ENCODE peak calls at places on chromosomes 11 and 22, in five cellular contexts. One of them, this sample, is unnamed. For H3K4me1, the result is how much of the 10 kb centered on the place peaks cover.

GRCh38 chr11:120273432-120273831 is 33.5 kb downstream of the POU2F3 start:
- DNase-seq in stomach: no peak
- DNase-seq in ovary: no peak
- DNase-seq in A549: no peak
- DNase-seq in IMR-90: peak
- DNase-seq in this sample: no peak

GRCh38 chr22:30239421-30240405 is 6.8 kb downstream of the LIF start:
- DNase-seq in stomach: no peak
- DNase-seq in ovary: no peak
- DNase-seq in A549: no peak
- DNase-seq in IMR-90: peak
- DNase-seq in this sample: no peak

GRCh38 chr11:18492888-18493287 is 33.9 kb downstream of the TSG101 start:
- DNase-seq in stomach: no peak
- DNase-seq in ovary: no peak
- DNase-seq in A549: no peak
- DNase-seq in IMR-90: no peak
- DNase-seq in this sample: no peak

GRCh38 chr11:77039491-77040400 is 5.5 kb downstream of the B3GNT6 start:
- DNase-seq in stomach: no peak
- DNase-seq in ovary: no peak
- DNase-seq in A549: no peak
- DNase-seq in IMR-90: peak
- DNase-seq in this sample: no peak

GRCh38 chr11:112157274-112157766 is 6.6 kb downstream of the IL18 start:
- DNase-seq in stomach: no peak
- DNase-seq in ovary: no peak
- DNase-seq in A549: peak
- DNase-seq in IMR-90: peak
- DNase-seq in this sample: no peak

GRCh38 chr11:61777234-61778090 is 14.9 kb downstream of the TMEM258 start:
- DNase-seq in stomach: peak
- DNase-seq in ovary: peak
- DNase-seq in A549: no peak
- DNase-seq in IMR-90: no peak
- DNase-seq in this sample: no peak

GRCh38 chr11:48050304-48050703 is 69.9 kb downstream of the PTPRJ start:
- DNase-seq in stomach: no peak
- DNase-seq in ovary: no peak
- DNase-seq in A549: no peak
- DNase-seq in IMR-90: no peak
- DNase-seq in this sample: no peak

GRCh38 chr22:27720860-27721259 is 80.7 kb downstream of the MN1 start:
- DNase-seq in stomach: no peak
- DNase-seq in ovary: no peak
- DNase-seq in A549: no peak
- DNase-seq in IMR-90: no peak
- DNase-seq in this sample: no peak

GRCh38 chr11:64619811-64620285 is 28.8 kb downstream of the SLC22A12 start:
- DNase-seq in stomach: no peak
- DNase-seq in ovary: peak
- DNase-seq in A549: no peak
- DNase-seq in IMR-90: peak
- DNase-seq in this sample: no peak

GRCh38 chr11:46290598-46291309 is 13.3 kb downstream of the CREB3L1 start:
- DNase-seq in stomach: peak
- DNase-seq in ovary: peak
- DNase-seq in A549: no peak
- DNase-seq in IMR-90: peak
- DNase-seq in this sample: peak

GRCh38 chr22:43923191-43923590 is 414 bp upstream of the PNPLA3 start:
- DNase-seq in stomach: no peak
- DNase-seq in ovary: no peak
- DNase-seq in A549: no peak
- DNase-seq in IMR-90: no peak
- DNase-seq in this sample: no peak

GRCh38 chr11:6864436-6864835 is 1.6 kb downstream of the OR10A2 start:
- DNase-seq in stomach: no peak
- DNase-seq in ovary: no peak
- DNase-seq in A549: no peak
- DNase-seq in IMR-90: peak
- DNase-seq in this sample: no peak

GRCh38 chr11:48066881-48067800 is 86.8 kb downstream of the PTPRJ start:
- DNase-seq in stomach: no peak
- DNase-seq in ovary: no peak
- DNase-seq in A549: no peak
- DNase-seq in IMR-90: no peak
- DNase-seq in this sample: peak

GRCh38 chr22:32674925-32675825 is 126.3 kb upstream of the TIMP3 start:
- DNase-seq in stomach: no peak
- DNase-seq in ovary: no peak
- DNase-seq in A549: no peak
- DNase-seq in IMR-90: no peak
- DNase-seq in this sample: no peak

GRCh38 chr11:125401746-125402145 is 94.3 kb downstream of the FEZ1 start:
- DNase-seq in stomach: no peak
- DNase-seq in ovary: peak
- DNase-seq in A549: no peak
- DNase-seq in IMR-90: peak
- DNase-seq in this sample: no peak

GRCh38 chr22:43945632-43946390 is 9.4 kb upstream of the SAMM50 start:
- DNase-seq in stomach: peak
- DNase-seq in ovary: no peak
- DNase-seq in A549: peak
- DNase-seq in IMR-90: peak
- DNase-seq in this sample: no peak

GRCh38 chr11:125070699-125071254 is 7.7 kb downstream of the SLC37A2 start:
- DNase-seq in stomach: peak
- DNase-seq in ovary: no peak
- DNase-seq in A549: no peak
- DNase-seq in IMR-90: peak
- DNase-seq in this sample: no peak

GRCh38 chr11:14858404-14858803 is 33.6 kb downstream of the CYP2R1 start:
- DNase-seq in stomach: no peak
- DNase-seq in ovary: no peak
- DNase-seq in A549: no peak
- DNase-seq in IMR-90: no peak
- DNase-seq in this sample: no peak

GRCh38 chr11:107566569-107566968 is 1.0 kb upstream of the ALKBH8 start:
- DNase-seq in stomach: no peak
- DNase-seq in ovary: no peak
- DNase-seq in A549: no peak
- DNase-seq in IMR-90: no peak
- DNase-seq in this sample: no peak

GRCh38 chr22:38491707-38492348 is 14.3 kb downstream of the DDX17 start:
- DNase-seq in stomach: no peak
- DNase-seq in ovary: no peak
- DNase-seq in A549: no peak
- DNase-seq in IMR-90: peak
- DNase-seq in this sample: no peak
- TF ChIP-seq POLR2A in stomach: no peak
- TF ChIP-seq POLR2A in ovary: no peak
- TF ChIP-seq POLR2A in A549: no peak
- TF ChIP-seq POLR2A in IMR-90: no peak
- TF ChIP-seq POLR2A in this sample: no peak

GRCh38 chr11:13668957-13669521 is 571 bp downstream of the FAR1 start:
- DNase-seq in stomach: peak
- DNase-seq in ovary: peak
- DNase-seq in A549: peak
- DNase-seq in IMR-90: peak
- DNase-seq in this sample: peak
- H3K4me1 ChIP-seq in stomach: under half
- H3K4me1 ChIP-seq in ovary: under half
- H3K4me1 ChIP-seq in A549: under half
- H3K4me1 ChIP-seq in IMR-90: under half
- H3K4me1 ChIP-seq in this sample: under half

GRCh38 chr22:46980392-46980791 is 217.9 kb downstream of the TBC1D22A start:
- DNase-seq in stomach: no peak
- DNase-seq in ovary: no peak
- DNase-seq in A549: no peak
- DNase-seq in IMR-90: no peak
- DNase-seq in this sample: no peak

GRCh38 chr22:46985507-46985882 is 223.0 kb downstream of the TBC1D22A start:
- DNase-seq in stomach: no peak
- DNase-seq in ovary: no peak
- DNase-seq in A549: no peak
- DNase-seq in IMR-90: no peak
- DNase-seq in this sample: peak

GRCh38 chr22:46982635-46983034 is 220.2 kb downstream of the TBC1D22A start:
- DNase-seq in stomach: no peak
- DNase-seq in ovary: no peak
- DNase-seq in A549: no peak
- DNase-seq in IMR-90: no peak
- DNase-seq in this sample: no peak

GRCh38 chr22:46984751-46985506 is 222.5 kb downstream of the TBC1D22A start:
- DNase-seq in stomach: no peak
- DNase-seq in ovary: no peak
- DNase-seq in A549: no peak
- DNase-seq in IMR-90: peak
- DNase-seq in this sample: peak

DNA sequence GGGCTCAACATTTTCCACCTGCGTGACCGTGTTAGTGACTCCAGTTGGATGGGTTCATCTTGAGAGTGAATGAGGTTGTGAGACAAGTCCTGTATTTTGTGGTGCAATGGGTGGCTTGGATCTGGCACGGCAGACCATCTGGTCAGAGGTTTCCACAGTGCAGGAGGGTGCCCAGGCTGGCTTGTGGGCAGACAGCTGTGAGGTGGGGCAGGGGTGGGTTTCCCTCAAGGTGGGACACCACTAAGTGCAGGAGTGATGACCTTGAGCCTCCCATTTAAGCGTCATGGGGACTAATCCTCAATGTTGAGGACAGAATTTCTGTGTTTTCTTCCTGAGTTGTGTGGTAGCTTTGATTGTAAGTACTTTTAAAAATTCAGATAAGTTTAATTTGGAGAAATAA is 220.6 kb downstream of the TBC1D22A start:
- DNase-seq in stomach: no peak
- DNase-seq in ovary: no peak
- DNase-seq in A549: no peak
- DNase-seq in IMR-90: no peak
- DNase-seq in this sample: no peak
- TF ChIP-seq POLR2A in stomach: no peak
- TF ChIP-seq POLR2A in ovary: no peak
- TF ChIP-seq POLR2A in A549: no peak
- TF ChIP-seq POLR2A in IMR-90: no peak
- TF ChIP-seq POLR2A in this sample: no peak

GRCh38 chr11:128775513-128775912 is 81.6 kb downstream of the FLI1 start:
- DNase-seq in stomach: no peak
- DNase-seq in ovary: no peak
- DNase-seq in A549: no peak
- DNase-seq in IMR-90: no peak
- DNase-seq in this sample: no peak

GRCh38 chr11:128777369-128778011 is 83.6 kb downstream of the FLI1 start:
- DNase-seq in stomach: no peak
- DNase-seq in ovary: no peak
- DNase-seq in A549: no peak
- DNase-seq in IMR-90: no peak
- DNase-seq in this sample: no peak

GRCh38 chr11:128776434-128777284 is 82.8 kb downstream of the FLI1 start:
- DNase-seq in stomach: peak
- DNase-seq in ovary: peak
- DNase-seq in A549: peak
- DNase-seq in IMR-90: peak
- DNase-seq in this sample: no peak

GRCh38 chr11:128774593-128774992 is 80.7 kb downstream of the FLI1 start:
- DNase-seq in stomach: no peak
- DNase-seq in ovary: no peak
- DNase-seq in A549: no peak
- DNase-seq in IMR-90: no peak
- DNase-seq in this sample: no peak

DNA sequence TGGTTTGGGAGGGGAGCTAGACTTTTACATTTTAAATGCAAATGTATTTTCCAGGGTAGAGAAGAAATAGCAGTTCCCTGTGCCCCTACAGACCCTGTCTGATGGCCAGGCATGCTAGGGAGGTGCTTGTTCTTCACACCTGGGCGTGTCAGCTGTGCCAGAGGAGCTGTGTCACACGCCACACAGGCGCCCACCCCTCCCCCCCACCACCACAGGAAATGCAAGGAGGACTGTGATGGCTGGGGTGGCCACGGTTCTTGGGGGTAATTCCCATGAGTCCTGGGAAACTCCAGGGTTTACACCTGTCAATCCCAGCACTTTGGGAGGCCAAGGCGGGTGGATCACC is 82.2 kb downstream of the FLI1 start:
- DNase-seq in stomach: no peak
- DNase-seq in ovary: no peak
- DNase-seq in A549: no peak
- DNase-seq in IMR-90: no peak
- DNase-seq in this sample: no peak
- H3K4me1 ChIP-seq in stomach: under half
- H3K4me1 ChIP-seq in ovary: under half
- H3K4me1 ChIP-seq in A549: under half
- H3K4me1 ChIP-seq in IMR-90: under half
- H3K4me1 ChIP-seq in this sample: under half

DNA sequence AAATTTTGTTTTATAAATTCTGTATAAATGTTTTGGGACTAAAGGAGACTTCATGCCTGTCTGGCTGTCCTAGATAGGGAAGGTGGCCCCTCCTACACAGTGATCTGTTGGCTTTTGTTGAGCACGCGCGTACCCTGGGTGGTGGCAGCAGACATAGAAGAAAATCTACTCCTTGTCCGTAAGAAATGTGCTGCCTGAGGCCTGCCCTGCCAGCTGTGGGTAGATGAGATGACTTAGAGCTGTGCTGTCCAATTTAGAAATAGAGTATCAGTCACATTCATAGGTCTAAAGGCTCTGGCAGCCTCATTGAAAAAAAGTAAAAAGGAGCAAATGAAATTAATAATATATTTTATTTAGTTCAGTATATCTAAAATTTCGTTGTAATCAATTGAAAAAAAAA is 37.1 kb downstream of the AP2A2 start:
- DNase-seq in stomach: no peak
- DNase-seq in ovary: no peak
- DNase-seq in A549: no peak
- DNase-seq in IMR-90: no peak
- DNase-seq in this sample: no peak
- TF ChIP-seq POLR2A in stomach: no peak
- TF ChIP-seq POLR2A in ovary: no peak
- TF ChIP-seq POLR2A in A549: no peak
- TF ChIP-seq POLR2A in IMR-90: no peak
- TF ChIP-seq POLR2A in this sample: no peak

DNA sequence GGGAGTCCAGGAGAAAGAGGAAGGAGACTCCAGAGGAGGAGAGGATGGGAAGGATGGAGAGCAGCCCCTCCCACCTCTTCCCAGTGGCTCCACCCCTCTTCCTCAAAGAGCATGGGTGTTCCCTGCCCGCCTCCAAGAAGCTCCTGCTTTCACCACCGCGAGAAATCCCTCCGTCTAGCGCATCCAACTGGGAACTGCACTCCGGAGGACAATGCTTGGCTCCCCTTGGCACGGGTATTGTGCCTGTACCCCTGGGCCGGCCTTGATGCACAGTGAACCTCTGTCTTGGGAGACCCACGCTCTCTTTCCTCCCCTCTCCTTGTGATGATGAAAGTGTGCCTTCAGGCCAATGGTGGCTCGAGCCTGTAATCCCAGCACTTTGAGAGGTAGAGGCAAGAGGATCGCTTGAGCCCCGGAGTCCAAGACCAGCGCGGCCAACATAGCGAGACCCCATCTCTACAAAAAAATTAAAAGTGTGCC is 14.9 kb upstream of the ADA2 start:
- DNase-seq in stomach: no peak
- DNase-seq in ovary: no peak
- DNase-seq in A549: no peak
- DNase-seq in IMR-90: no peak
- DNase-seq in this sample: no peak
- H3K4me1 ChIP-seq in stomach: under half
- H3K4me1 ChIP-seq in ovary: under half
- H3K4me1 ChIP-seq in A549: under half
- H3K4me1 ChIP-seq in IMR-90: under half
- H3K4me1 ChIP-seq in this sample: under half